ENCODE peak calls at places on chromosomes 7 and 10, in four cellular contexts. One of them, this sample, is unnamed.

GRCh38 chr7:47454066-47454950 is 127.6 kb downstream of the TNS3 start:
- DNase-seq in HepG2: no peak
- DNase-seq in GM12878: no peak
- DNase-seq in SK-N-SH: no peak
- DNase-seq in this sample: no peak

GRCh38 chr10:10438335-10439123 is 579.1 kb upstream of the CELF2 start:
- DNase-seq in HepG2: no peak
- DNase-seq in SK-N-SH: no peak
- DNase-seq in GM12878: no peak
- DNase-seq in this sample: no peak

GRCh38 chr7:112201421-112201820 is 4.8 kb downstream of the DOCK4 start:
- DNase-seq in SK-N-SH: no peak
- DNase-seq in GM12878: no peak
- DNase-seq in HepG2: no peak
- DNase-seq in this sample: no peak

GRCh38 chr10:132607491-132607890 is 69.9 kb downstream of the INPP5A start:
- DNase-seq in SK-N-SH: no peak
- DNase-seq in HepG2: no peak
- DNase-seq in GM12878: no peak
- DNase-seq in this sample: no peak

GRCh38 chr10:3750352-3750816 is 34.6 kb downstream of the KLF6 start:
- DNase-seq in HepG2: no peak
- DNase-seq in SK-N-SH: no peak
- DNase-seq in GM12878: no peak
- DNase-seq in this sample: no peak

GRCh38 chr7:48390381-48391327 is 219.4 kb downstream of the ABCA13 start:
- DNase-seq in HepG2: no peak
- DNase-seq in SK-N-SH: no peak
- DNase-seq in GM12878: no peak
- DNase-seq in this sample: no peak

GRCh38 chr10:25851548-25851947 is 82.5 kb upstream of the MYO3A start:
- DNase-seq in HepG2: no peak
- DNase-seq in GM12878: no peak
- DNase-seq in SK-N-SH: no peak
- DNase-seq in this sample: no peak

GRCh38 chr10:63409465-63410027 is 56.2 kb downstream of the JMJD1C start:
- DNase-seq in GM12878: no peak
- DNase-seq in HepG2: no peak
- DNase-seq in SK-N-SH: peak; percentile 21
- DNase-seq in this sample: no peak

GRCh38 chr7:96823274-96823673 is 113.6 kb upstream of the SEM1 start:
- DNase-seq in SK-N-SH: no peak
- DNase-seq in HepG2: no peak
- DNase-seq in GM12878: no peak
- DNase-seq in this sample: no peak

GRCh38 chr10:52542891-52543290 is 228.8 kb downstream of the DKK1 start:
- DNase-seq in GM12878: no peak
- DNase-seq in HepG2: no peak
- DNase-seq in SK-N-SH: no peak
- DNase-seq in this sample: no peak

GRCh38 chr10:113347508-113347907 is 205.3 kb upstream of the HABP2 start:
- DNase-seq in GM12878: no peak
- DNase-seq in SK-N-SH: no peak
- DNase-seq in HepG2: no peak
- DNase-seq in this sample: no peak

GRCh38 chr10:60310746-60311145 is 78.9 kb downstream of the ANK3 start:
- DNase-seq in GM12878: no peak
- DNase-seq in HepG2: no peak
- DNase-seq in SK-N-SH: no peak
- DNase-seq in this sample: no peak

GRCh38 chr10:30200019-30200415 is 140.6 kb upstream of the JCAD start:
- DNase-seq in GM12878: no peak
- DNase-seq in SK-N-SH: no peak
- DNase-seq in HepG2: no peak
- DNase-seq in this sample: no peak

GRCh38 chr7:134643131-134643530 is 3.5 kb upstream of the BPGM start:
- DNase-seq in GM12878: no peak
- DNase-seq in SK-N-SH: no peak
- DNase-seq in HepG2: no peak
- DNase-seq in this sample: no peak

GRCh38 chr7:48887500-48887899 is 36.8 kb upstream of the CDC14C start:
- DNase-seq in HepG2: no peak
- DNase-seq in GM12878: no peak
- DNase-seq in SK-N-SH: no peak
- DNase-seq in this sample: no peak

GRCh38 chr10:103367379-103367781 is 396 bp upstream of the TAF5 start:
- DNase-seq in HepG2: no peak
- DNase-seq in GM12878: no peak
- DNase-seq in SK-N-SH: peak; percentile 25
- DNase-seq in this sample: peak; percentile 16

GRCh38 chr10:68087338-68088029 is 12.4 kb upstream of the HERC4 start:
- DNase-seq in HepG2: no peak
- DNase-seq in SK-N-SH: no peak
- DNase-seq in GM12878: no peak
- DNase-seq in this sample: peak; percentile 36

DNA sequence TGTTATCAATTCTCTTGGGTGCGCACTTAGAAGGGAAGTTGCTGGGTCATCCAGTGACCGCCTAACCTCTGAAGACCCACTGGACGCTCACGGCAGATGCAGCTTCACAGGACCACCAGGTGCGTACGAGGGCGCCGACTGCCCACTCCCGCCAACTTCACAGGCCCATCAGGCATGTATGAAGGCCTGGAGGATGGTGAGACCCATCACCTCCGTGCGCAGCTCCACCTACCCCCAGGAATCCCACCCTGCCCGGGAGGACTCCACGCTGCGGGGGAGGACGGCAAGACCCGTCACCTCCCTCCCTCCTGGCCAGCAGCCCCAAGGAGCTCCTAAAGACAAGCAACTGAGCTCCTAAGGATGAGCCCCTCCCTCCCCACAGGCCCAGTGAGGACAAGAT is 146.9 kb downstream of the MAD1L1 start:
- DNase-seq in HepG2: no peak
- DNase-seq in SK-N-SH: no peak
- DNase-seq in GM12878: no peak
- DNase-seq in this sample: no peak
- TF ChIP-seq PBX3 in HepG2: no peak
- TF ChIP-seq PBX3 in SK-N-SH: no peak
- TF ChIP-seq PBX3 in GM12878: no peak
- TF ChIP-seq PBX3 in this sample: no peak

GRCh38 chr10:128036011-128036615 is 90.1 kb downstream of the MKI67 start:
- DNase-seq in HepG2: no peak
- DNase-seq in SK-N-SH: no peak
- DNase-seq in GM12878: no peak
- DNase-seq in this sample: no peak

GRCh38 chr10:128040096-128040495 is 86.1 kb downstream of the MKI67 start:
- DNase-seq in SK-N-SH: no peak
- DNase-seq in HepG2: no peak
- DNase-seq in GM12878: no peak
- DNase-seq in this sample: no peak

GRCh38 chr10:128040681-128041080 is 85.5 kb downstream of the MKI67 start:
- DNase-seq in SK-N-SH: no peak
- DNase-seq in HepG2: no peak
- DNase-seq in GM12878: no peak
- DNase-seq in this sample: no peak

GRCh38 chr10:128035557-128035973 is 90.7 kb downstream of the MKI67 start:
- DNase-seq in HepG2: no peak
- DNase-seq in SK-N-SH: peak; percentile 70
- DNase-seq in GM12878: no peak
- DNase-seq in this sample: peak; percentile 17

GRCh38 chr10:128036746-128037542 is 89.3 kb downstream of the MKI67 start:
- DNase-seq in HepG2: no peak
- DNase-seq in GM12878: no peak
- DNase-seq in SK-N-SH: no peak
- DNase-seq in this sample: no peak
- TF ChIP-seq PBX3 in HepG2: no peak
- TF ChIP-seq PBX3 in GM12878: no peak
- TF ChIP-seq PBX3 in SK-N-SH: peak; percentile 21
- TF ChIP-seq PBX3 in this sample: no peak

GRCh38 chr7:24857623-24858022 is 100.4 kb upstream of the GSDME start:
- DNase-seq in SK-N-SH: no peak
- DNase-seq in GM12878: no peak
- DNase-seq in HepG2: no peak
- DNase-seq in this sample: no peak

GRCh38 chr7:24854866-24855265 is 97.6 kb upstream of the GSDME start:
- DNase-seq in SK-N-SH: no peak
- DNase-seq in GM12878: no peak
- DNase-seq in HepG2: no peak
- DNase-seq in this sample: no peak

GRCh38 chr7:24847754-24848153 is 90.5 kb upstream of the GSDME start:
- DNase-seq in HepG2: no peak
- DNase-seq in GM12878: no peak
- DNase-seq in SK-N-SH: no peak
- DNase-seq in this sample: no peak

GRCh38 chr7:24851791-24852190 is 94.5 kb upstream of the GSDME start:
- DNase-seq in HepG2: peak; percentile 61
- DNase-seq in GM12878: no peak
- DNase-seq in SK-N-SH: no peak
- DNase-seq in this sample: no peak
- TF ChIP-seq PBX3 in HepG2: no peak
- TF ChIP-seq PBX3 in GM12878: no peak
- TF ChIP-seq PBX3 in SK-N-SH: peak; percentile 70
- TF ChIP-seq PBX3 in this sample: no peak

GRCh38 chr7:104431930-104432329 is 103.5 kb downstream of the LHFPL3 start:
- DNase-seq in GM12878: no peak
- DNase-seq in HepG2: no peak
- DNase-seq in SK-N-SH: no peak
- DNase-seq in this sample: no peak
- TF ChIP-seq PBX3 in GM12878: no peak
- TF ChIP-seq PBX3 in HepG2: no peak
- TF ChIP-seq PBX3 in SK-N-SH: no peak
- TF ChIP-seq PBX3 in this sample: no peak

GRCh38 chr7:82247814-82248433 is 195.7 kb downstream of the CACNA2D1 start:
- DNase-seq in HepG2: no peak
- DNase-seq in GM12878: no peak
- DNase-seq in SK-N-SH: peak; percentile 41
- DNase-seq in this sample: peak; percentile 38
- TF ChIP-seq PBX3 in HepG2: no peak
- TF ChIP-seq PBX3 in GM12878: no peak
- TF ChIP-seq PBX3 in SK-N-SH: no peak
- TF ChIP-seq PBX3 in this sample: no peak

DNA sequence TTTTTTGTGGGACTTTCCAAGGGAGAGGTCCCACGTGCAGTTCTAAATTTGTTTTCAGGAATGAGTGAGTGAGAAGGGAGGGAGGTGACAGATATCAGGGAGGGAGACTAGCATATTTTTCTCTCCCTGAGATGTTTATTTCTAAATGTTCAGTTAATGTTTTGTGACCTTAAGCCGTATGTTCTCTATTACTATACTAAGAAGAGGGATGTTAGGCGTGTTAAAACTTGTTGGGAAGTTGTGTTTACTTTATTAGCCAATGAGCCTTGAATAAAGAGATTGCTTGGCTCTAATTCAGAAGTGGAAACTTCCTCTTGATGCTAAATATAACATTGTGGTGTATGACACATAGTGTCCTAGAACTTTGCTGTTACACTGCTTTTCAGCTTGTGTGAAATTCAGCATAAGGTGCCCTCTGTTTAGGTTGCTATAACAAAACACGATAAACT is 37.3 kb downstream of the DNAH11 start:
- DNase-seq in SK-N-SH: no peak
- DNase-seq in GM12878: peak; percentile 23
- DNase-seq in HepG2: no peak
- DNase-seq in this sample: peak; percentile 11
- TF ChIP-seq PBX3 in SK-N-SH: no peak
- TF ChIP-seq PBX3 in GM12878: no peak
- TF ChIP-seq PBX3 in HepG2: no peak
- TF ChIP-seq PBX3 in this sample: no peak

GRCh38 chr7:69896100-69896499 is 297.8 kb downstream of the AUTS2 start:
- DNase-seq in SK-N-SH: no peak
- DNase-seq in GM12878: no peak
- DNase-seq in HepG2: no peak
- DNase-seq in this sample: no peak

GRCh38 chr7:69890081-69890369 is 291.8 kb downstream of the AUTS2 start:
- DNase-seq in GM12878: no peak
- DNase-seq in HepG2: no peak
- DNase-seq in SK-N-SH: no peak
- DNase-seq in this sample: no peak

GRCh38 chr7:69898189-69898588 is 299.9 kb downstream of the AUTS2 start:
- DNase-seq in SK-N-SH: no peak
- DNase-seq in GM12878: peak; percentile 76
- DNase-seq in HepG2: no peak
- DNase-seq in this sample: no peak

GRCh38 chr7:69892790-69893189 is 294.5 kb downstream of the AUTS2 start:
- DNase-seq in SK-N-SH: no peak
- DNase-seq in HepG2: no peak
- DNase-seq in GM12878: no peak
- DNase-seq in this sample: no peak

DNA sequence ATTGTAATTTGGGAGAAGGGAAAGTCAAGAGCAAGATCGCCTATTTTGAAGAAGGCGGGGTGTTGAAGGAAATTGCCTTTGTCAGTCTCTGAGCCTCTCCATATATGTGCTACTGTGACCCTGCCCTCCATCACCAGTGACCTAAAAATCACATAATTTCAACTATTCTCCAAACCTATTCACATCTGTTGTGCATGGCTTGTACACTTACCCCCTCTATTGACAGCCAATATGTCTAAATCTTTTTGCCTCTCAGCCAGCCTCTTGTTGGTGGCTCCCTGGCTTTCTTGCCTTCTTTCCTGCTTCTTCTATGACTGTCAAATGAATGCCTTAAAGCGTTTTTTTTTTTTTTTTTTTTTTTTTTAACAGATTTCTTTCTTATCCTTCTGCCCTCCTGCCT is 295.6 kb downstream of the AUTS2 start:
- DNase-seq in SK-N-SH: peak; percentile 51
- DNase-seq in HepG2: no peak
- DNase-seq in GM12878: no peak
- DNase-seq in this sample: peak; percentile 13
- TF ChIP-seq PBX3 in SK-N-SH: no peak
- TF ChIP-seq PBX3 in HepG2: no peak
- TF ChIP-seq PBX3 in GM12878: no peak
- TF ChIP-seq PBX3 in this sample: no peak

GRCh38 chr7:12519682-12520009 is 50.9 kb upstream of the SCIN start:
- DNase-seq in GM12878: no peak
- DNase-seq in SK-N-SH: no peak
- DNase-seq in HepG2: no peak
- DNase-seq in this sample: no peak

GRCh38 chr7:12518920-12519681 is 51.4 kb upstream of the SCIN start:
- DNase-seq in SK-N-SH: peak; percentile 35
- DNase-seq in GM12878: no peak
- DNase-seq in HepG2: peak; percentile 34
- DNase-seq in this sample: peak; percentile 34

DNA sequence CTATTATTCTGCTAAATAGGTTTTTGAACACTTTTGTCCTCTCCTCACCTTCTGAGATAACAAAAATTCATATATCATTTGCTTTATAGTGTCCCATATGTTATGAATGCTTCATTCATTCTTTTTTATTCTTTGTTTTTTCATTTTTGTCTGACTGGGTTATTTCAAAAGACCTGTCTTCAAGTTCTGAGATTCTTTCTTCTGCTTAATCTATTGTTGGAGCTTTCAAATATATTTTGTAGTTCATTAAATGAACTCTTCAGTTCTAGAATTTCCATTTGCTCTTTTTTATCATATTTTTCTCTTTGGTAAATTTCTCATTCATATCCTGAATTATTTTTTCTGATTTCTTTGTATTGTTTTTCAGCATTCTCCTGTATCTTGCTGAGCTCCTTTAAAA is 53.1 kb upstream of the SCIN start:
- DNase-seq in HepG2: no peak
- DNase-seq in GM12878: no peak
- DNase-seq in SK-N-SH: no peak
- DNase-seq in this sample: no peak
- TF ChIP-seq PBX3 in HepG2: no peak
- TF ChIP-seq PBX3 in GM12878: no peak
- TF ChIP-seq PBX3 in SK-N-SH: no peak
- TF ChIP-seq PBX3 in this sample: no peak

GRCh38 chr10:79162861-79163662 is 94.3 kb downstream of the ZMIZ1 start:
- DNase-seq in GM12878: no peak
- DNase-seq in SK-N-SH: no peak
- DNase-seq in HepG2: no peak
- DNase-seq in this sample: peak; percentile 79
- TF ChIP-seq PBX3 in GM12878: no peak
- TF ChIP-seq PBX3 in SK-N-SH: no peak
- TF ChIP-seq PBX3 in HepG2: no peak
- TF ChIP-seq PBX3 in this sample: no peak